ENCODE peak calls at places on chromosome 7, in four cellular contexts. N is IMR-90, R is HepG2, U is K562. L is an unnamed sample.

GRCh38 chr7:28790467-28790866 is 167.7 kb downstream of the TRIL start:
- DNase-seq in R (no peak), N (no peak), U (no peak), L (no peak)

GRCh38 chr7:81187768-81188167 is 268.9 kb upstream of the SEMA3C start:
- DNase-seq in R (no peak), U (no peak), N (no peak), L (no peak)

GRCh38 chr7:147804032-147804431 is 786.5 kb upstream of the C7orf33 start:
- DNase-seq in U (no peak), R (no peak), N (no peak), L (no peak)

GRCh38 chr7:81031996-81032395 is 113.1 kb upstream of the SEMA3C start:
- DNase-seq in U (no peak), N (no peak), R (no peak), L (no peak)

GRCh38 chr7:388023-388355 is 98.0 kb downstream of the FOXL3 start:
- DNase-seq in U (no peak), R (no peak), N (no peak), L (no peak)

GRCh38 chr7:151137076-151137611 is 30.4 kb downstream of the GBX1 start:
- DNase-seq in R (no peak), N (no peak), U (no peak), L (no peak)

GRCh38 chr7:105521027-105521730 is 892 bp downstream of the PUS7 start:
- DNase-seq in U (peak), R (peak), N (peak), L (peak)

GRCh38 chr7:92608380-92609322 is 18.5 kb upstream of the FAM133B start:
- DNase-seq in R (no peak), N (no peak), U (peak), L (no peak)

GRCh38 chr7:104793066-104793465 is 220.9 kb upstream of the KMT2E start:
- DNase-seq in U (no peak), N (no peak), R (no peak), L (no peak)

GRCh38 chr7:10022957-10023356 is 950.7 kb upstream of the PHF14 start:
- DNase-seq in R (no peak), U (no peak), N (no peak), L (no peak)

GRCh38 chr7:48109848-48110663 is 21.0 kb downstream of the UPP1 start:
- DNase-seq in N (peak), U (peak), R (peak), L (peak)

GRCh38 chr7:155466814-155467675 is 9.1 kb downstream of the EN2 start:
- DNase-seq in U (no peak), R (peak), N (no peak), L (no peak)

GRCh38 chr7:151894131-151895007 is 17.5 kb upstream of the PRKAG2 start:
- DNase-seq in U (no peak), R (no peak), N (no peak), L (no peak)

GRCh38 chr7:157930441-157930840 is 593.6 kb downstream of the DNAJB6 start:
- DNase-seq in R (no peak), U (no peak), N (no peak), L (no peak)

GRCh38 chr7:7214398-7215347 is 32.3 kb downstream of the C1GALT1 start:
- DNase-seq in N (no peak), U (no peak), R (no peak), L (no peak)

GRCh38 chr7:37081436-37081835 is 357.1 kb upstream of the AOAH start:
- DNase-seq in N (no peak), U (no peak), R (no peak), L (peak)

DNA sequence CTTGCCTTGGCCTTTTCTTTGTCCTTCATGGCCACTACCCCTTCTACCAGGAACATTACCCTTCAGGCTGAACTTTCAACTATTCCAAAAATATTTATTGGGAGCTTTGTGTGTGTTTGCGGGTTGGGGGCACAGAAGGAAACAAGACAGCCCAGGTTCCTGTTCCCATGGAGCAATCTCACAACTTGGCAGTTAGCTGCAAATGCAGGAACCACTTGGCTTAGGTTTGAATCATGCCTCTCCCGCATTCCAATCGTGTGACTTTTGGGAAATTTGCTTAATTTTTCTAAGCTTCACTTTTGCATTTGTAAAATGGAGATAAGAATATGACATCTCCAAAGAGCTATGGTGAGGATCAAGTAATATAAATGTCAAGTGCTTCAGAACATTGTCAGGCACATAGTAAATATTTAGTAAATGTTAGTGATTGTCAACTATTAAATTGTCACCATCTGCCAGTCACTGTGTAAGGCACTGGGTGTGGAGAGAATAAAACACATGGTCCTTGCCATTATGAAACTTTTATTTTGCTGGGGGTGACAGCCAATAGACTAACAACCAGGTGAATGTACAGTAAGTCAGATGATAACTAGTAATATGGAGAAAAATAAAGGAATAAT is 277.1 kb downstream of the SNX13 start:
- DNase-seq in R (no peak), N (peak), U (no peak), L (peak)
- TF ChIP-seq MAZ in R (no peak), N (no peak), U (no peak), L (no peak)

DNA sequence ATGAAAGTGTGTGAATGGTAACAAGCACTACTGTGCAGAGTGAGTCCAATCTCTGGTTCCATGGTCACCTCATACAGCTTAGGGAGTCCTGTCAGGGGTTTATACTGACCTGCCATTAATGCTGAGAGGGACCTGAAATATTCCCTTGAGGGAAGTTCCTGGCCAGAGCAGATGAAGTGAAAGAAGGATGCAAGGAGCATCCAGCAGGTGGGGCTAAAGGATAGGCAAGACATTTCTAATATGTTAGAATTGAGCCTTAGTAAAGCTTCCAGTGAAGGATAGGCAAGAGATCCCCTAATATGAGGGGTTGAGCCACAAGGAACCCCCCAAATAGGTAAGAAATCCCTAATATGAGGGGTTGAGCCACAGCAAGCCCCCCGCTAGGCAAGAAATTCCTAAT is 25.5 kb upstream of the FAM221A start:
- DNase-seq in U (peak), R (peak), N (peak), L (peak)
- TF ChIP-seq MAZ in U (no peak), R (no peak), N (no peak), L (no peak)

GRCh38 chr7:44432381-44432977 is 58.0 kb downstream of the NUDCD3 start:
- DNase-seq in U (no peak), R (no peak), N (no peak), L (no peak)

GRCh38 chr7:44434201-44434600 is 56.3 kb downstream of the NUDCD3 start:
- DNase-seq in N (no peak), R (no peak), U (no peak), L (no peak)

GRCh38 chr7:44430054-44430453 is 60.4 kb downstream of the NUDCD3 start:
- DNase-seq in R (no peak), N (no peak), U (no peak), L (no peak)

GRCh38 chr7:44433255-44434022 is 57.0 kb downstream of the NUDCD3 start:
- DNase-seq in N (no peak), U (no peak), R (no peak), L (no peak)

DNA sequence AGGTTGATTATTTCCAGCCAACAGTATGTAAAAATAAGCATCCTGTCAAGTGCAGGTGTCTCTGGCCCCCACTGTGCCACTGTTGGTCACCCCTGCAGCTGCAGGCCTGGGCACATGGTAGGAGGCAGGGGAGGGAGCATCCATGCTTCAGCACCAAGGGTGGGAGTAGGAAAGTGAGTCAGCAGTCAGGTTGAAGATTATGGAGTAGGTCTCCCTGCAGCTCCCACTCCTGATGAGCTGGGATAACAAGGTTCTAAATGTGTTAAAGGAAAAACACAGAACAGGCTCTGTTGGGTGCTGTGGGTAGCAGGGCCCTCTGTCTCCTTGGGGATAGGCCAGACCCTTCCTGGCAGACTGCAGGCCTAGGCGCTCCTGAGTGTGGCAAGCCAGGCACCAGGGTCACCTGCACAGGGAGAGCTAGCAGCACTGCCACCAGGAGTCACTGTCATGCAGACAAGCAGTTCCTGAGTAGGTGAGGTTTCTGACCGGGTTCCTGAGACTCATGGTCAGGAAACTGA is 59.3 kb downstream of the NUDCD3 start:
- DNase-seq in R (peak), N (peak), U (peak), L (peak)
- TF ChIP-seq MAZ in R (no peak), N (no peak), U (no peak), L (no peak)

GRCh38 chr7:78489851-78490250 is 691.3 kb downstream of the PHTF2 start:
- DNase-seq in N (no peak), U (no peak), R (no peak), L (no peak)
- TF ChIP-seq MAZ in N (no peak), U (no peak), R (no peak), L (no peak)

GRCh38 chr7:50068026-50068425 is 25.0 kb downstream of the ZPBP start:
- DNase-seq in N (no peak), U (no peak), R (peak), L (peak)
- TF ChIP-seq MAZ in N (no peak), U (no peak), R (no peak), L (no peak)

GRCh38 chr7:99734987-99735386 is at the start of gene CYP3A7:
- DNase-seq in U (no peak), R (no peak), N (peak), L (no peak)
- TF ChIP-seq MAZ in U (no peak), R (no peak), N (no peak), L (no peak)

DNA sequence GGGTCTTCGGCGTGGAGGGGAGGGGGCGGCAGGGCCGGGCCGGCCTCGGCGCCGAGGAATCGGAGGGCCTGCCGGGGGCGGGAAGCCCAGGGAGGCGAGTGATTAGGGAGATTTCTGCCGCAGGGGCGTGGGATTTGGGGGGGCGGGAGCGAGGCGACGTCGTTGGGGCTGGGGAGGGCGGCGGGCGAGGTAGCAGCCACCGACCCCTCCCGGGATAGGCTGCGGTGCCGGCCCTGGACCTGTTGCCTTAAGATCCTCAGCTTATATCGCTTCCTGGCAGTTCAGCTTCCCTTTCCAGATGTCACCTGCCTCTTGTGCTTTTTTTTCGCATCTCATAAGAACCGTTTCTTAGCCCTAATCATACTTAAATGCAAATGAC is 640 bp downstream of the LMTK2 start:
- DNase-seq in R (no peak), U (peak), N (no peak), L (no peak)
- TF ChIP-seq MAZ in R (no peak), U (no peak), N (no peak), L (no peak)

GRCh38 chr7:8430643-8431042 is 2.8 kb upstream of the NXPH1 start:
- DNase-seq in N (no peak), U (no peak), R (no peak), L (no peak)

GRCh38 chr7:8434290-8435002 is 1.0 kb downstream of the NXPH1 start:
- DNase-seq in U (no peak), N (no peak), R (no peak), L (no peak)

GRCh38 chr7:8435597-8436243 is 2.3 kb downstream of the NXPH1 start:
- DNase-seq in R (no peak), U (no peak), N (no peak), L (no peak)

GRCh38 chr7:8435120-8435519 is 1.7 kb downstream of the NXPH1 start:
- DNase-seq in N (no peak), U (no peak), R (no peak), L (no peak)

DNA sequence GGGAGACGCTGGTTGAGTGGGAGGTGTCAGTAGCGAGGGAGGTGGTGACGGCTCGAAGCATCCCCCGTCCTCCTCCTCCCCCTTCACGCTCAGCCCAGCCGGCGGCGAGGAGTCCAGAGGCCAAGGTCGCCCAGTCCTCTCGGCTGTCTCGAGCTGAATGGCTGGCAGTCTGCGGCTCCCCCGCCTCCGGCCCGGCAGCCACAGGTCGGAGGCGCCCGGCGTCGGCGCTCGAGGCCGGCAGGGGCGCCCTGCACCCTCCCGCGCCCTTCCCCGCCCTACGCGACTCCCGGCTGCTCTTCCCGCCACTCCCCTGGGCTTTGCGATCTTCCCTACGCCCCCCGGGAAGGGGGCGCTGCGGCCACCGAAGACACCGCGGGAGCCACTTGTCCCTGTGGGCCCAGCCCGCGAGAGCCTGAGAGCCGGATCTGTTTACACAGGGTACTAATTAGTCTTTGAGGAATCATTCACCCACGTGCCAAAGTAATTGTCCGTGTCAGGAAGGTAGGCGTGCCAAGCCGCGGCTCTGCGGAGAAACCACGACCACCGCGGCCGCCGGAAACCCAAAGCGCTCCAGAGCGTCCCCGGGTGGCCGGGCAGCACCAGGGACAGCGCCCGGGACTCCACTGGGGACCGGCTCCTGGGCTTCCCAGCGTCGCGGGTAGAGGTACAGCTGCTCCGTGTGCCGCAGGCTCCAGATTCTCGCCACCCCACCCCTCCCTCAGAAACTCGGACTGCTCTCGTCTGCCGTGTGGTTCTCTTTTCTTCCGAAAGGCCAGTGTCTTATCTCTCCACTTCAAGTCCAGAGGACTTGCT is at the start of gene NXPH1:
- DNase-seq in N (no peak), R (peak), U (peak), L (no peak)
- TF ChIP-seq MAZ in N (no peak), R (no peak), U (peak), L (no peak)

GRCh38 chr7:42234736-42235135 is 2.3 kb downstream of the GLI3 start:
- DNase-seq in R (no peak), N (no peak), U (no peak), L (no peak)

GRCh38 chr7:42231043-42231442 is 6.0 kb downstream of the GLI3 start:
- DNase-seq in R (no peak), N (no peak), U (no peak), L (no peak)

GRCh38 chr7:42233939-42234338 is 3.1 kb downstream of the GLI3 start:
- DNase-seq in U (no peak), R (no peak), N (peak), L (no peak)

GRCh38 chr7:42233166-42233565 is 3.8 kb downstream of the GLI3 start:
- DNase-seq in R (no peak), N (peak), U (no peak), L (no peak)

DNA sequence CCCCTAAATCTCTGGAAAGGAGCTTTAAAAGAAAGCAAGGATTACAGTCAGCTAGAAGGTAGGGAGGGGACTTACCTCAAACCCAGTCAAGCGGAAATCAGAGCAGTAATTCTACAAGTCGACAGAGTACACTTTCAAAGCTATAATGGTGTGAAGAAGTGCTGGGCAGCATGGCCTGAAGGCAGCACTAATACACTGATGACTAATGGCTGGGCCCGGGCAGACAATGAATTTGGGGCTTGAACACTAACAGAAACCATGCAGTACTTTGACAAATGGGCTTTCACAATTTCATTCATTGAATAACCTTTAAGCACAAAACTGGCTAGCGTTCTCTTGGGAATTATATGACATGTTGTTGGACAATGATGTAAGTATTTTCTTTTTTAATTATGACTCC is 4.7 kb downstream of the GLI3 start:
- DNase-seq in R (no peak), N (peak), U (no peak), L (no peak)
- TF ChIP-seq MAZ in R (no peak), N (no peak), U (no peak), L (no peak)

GRCh38 chr7:114574384-114574783 is 159.8 kb downstream of the FOXP2 start:
- DNase-seq in U (no peak), N (peak), R (no peak), L (no peak)
- TF ChIP-seq MAZ in U (no peak), N (no peak), R (no peak), L (no peak)